ENCODE peak calls at places on chromosomes 11 and 22, in four cellular contexts. Q, C, H and F are unnamed samples.

GRCh38 chr22:37618072-37618656 is 9.5 kb downstream of the GGA1 start:
- DNase-seq in Q (no peak), C (no peak), H (no peak), F (no peak)

GRCh38 chr11:124113890-124114289 is 1.4 kb upstream of the VWA5A start:
- DNase-seq in Q (no peak), C (no peak), H (no peak), F (peak; percentile 51)

GRCh38 chr22:23565288-23565941 is 14.7 kb downstream of the IGLL1 start:
- DNase-seq in Q (peak; percentile 10), C (peak; percentile 53), H (no peak), F (no peak)

GRCh38 chr11:9850224-9850895 is 186.5 kb downstream of the SWAP70 start:
- DNase-seq in Q (no peak), C (no peak), H (no peak), F (no peak)

GRCh38 chr11:122748968-122749687 is 89.2 kb upstream of the CRTAM start:
- DNase-seq in Q (peak; percentile 93), C (no peak), H (peak; percentile 96), F (peak; percentile 36)

GRCh38 chr11:31761636-31762035 is 49.5 kb downstream of the PAX6 start:
- DNase-seq in Q (no peak), C (no peak), H (no peak), F (no peak)

GRCh38 chr22:21713428-21714058 is 22.1 kb downstream of the YPEL1 start:
- DNase-seq in Q (no peak), C (no peak), H (no peak), F (no peak)

GRCh38 chr11:19410032-19410431 is 169.3 kb upstream of the E2F8 start:
- DNase-seq in Q (no peak), C (no peak), H (no peak), F (no peak)

GRCh38 chr11:110679323-110679980 is 32.8 kb downstream of the ARHGAP20 start:
- DNase-seq in Q (peak; percentile 5), C (no peak), H (peak; percentile 24), F (no peak)

GRCh38 chr11:29564501-29564900 is 452.3 kb downstream of the KCNA4 start:
- DNase-seq in Q (no peak), C (no peak), H (no peak), F (no peak)

GRCh38 chr22:25159028-25159427 is 40.6 kb upstream of the CRYBB3 start:
- DNase-seq in Q (peak; percentile 34), C (no peak), H (peak; percentile 9), F (no peak)

GRCh38 chr22:30312053-30312452 is 14.7 kb downstream of the TBC1D10A start:
- DNase-seq in Q (peak; percentile 94), C (no peak), H (peak; percentile 67), F (no peak)

GRCh38 chr22:22916215-22916951 is 28.8 kb downstream of the IGLL5 start:
- DNase-seq in Q (no peak), C (no peak), H (no peak), F (no peak)

GRCh38 chr22:44399906-44400762 is 87.4 kb upstream of the SHISAL1 start:
- DNase-seq in Q (no peak), C (peak; percentile 6), H (no peak), F (no peak)

GRCh38 chr11:61026121-61027031 is 54.9 kb downstream of the CD6 start:
- DNase-seq in Q (no peak), C (no peak), H (no peak), F (no peak)

GRCh38 chr11:86070435-86071056 is 1.7 kb upstream of the PICALM start:
- DNase-seq in Q (no peak), C (no peak), H (no peak), F (no peak)

GRCh38 chr11:12070446-12071267 is 39.7 kb upstream of the MICAL2 start:
- DNase-seq in Q (no peak), C (no peak), H (no peak), F (no peak)

GRCh38 chr22:41925783-41926460 is 684 bp downstream of the TNFRSF13C start:
- DNase-seq in Q (no peak), C (peak; percentile 59), H (no peak), F (peak; percentile 49)

GRCh38 chr22:36759481-36760159 is 16.3 kb downstream of the IFT27 start:
- DNase-seq in Q (no peak), C (no peak), H (no peak), F (no peak)

GRCh38 chr22:36819112-36819511 is 2.3 kb upstream of the PVALB start:
- DNase-seq in Q (no peak), C (no peak), H (no peak), F (no peak)

GRCh38 chr11:34356918-34357645 is 728 bp downstream of the ABTB2 start:
- DNase-seq in Q (peak; percentile 48), C (peak; percentile 51), H (peak; percentile 44), F (peak; percentile 52)

GRCh38 chr22:27991586-27992293 is 72.7 kb upstream of the PITPNB start:
- DNase-seq in Q (no peak), C (no peak), H (no peak), F (no peak)

GRCh38 chr11:2451916-2452694 is 7.3 kb downstream of the KCNQ1 start:
- DNase-seq in Q (no peak), C (no peak), H (no peak), F (no peak)